ENCODE peak calls at places on chromosome 19, in nine cellular contexts. One of them, this sample, is unnamed.

GRCh38 chr19:4990306-4990705 is 21.4 kb downstream of the KDM4B start:
- DNase-seq in Peyer's patch: no peak
- DNase-seq in tibial nerve: no peak
- DNase-seq in uterus: no peak
- DNase-seq in A549: no peak
- DNase-seq in pancreas: no peak
- DNase-seq in GM23338: no peak
- DNase-seq in left ventricle myocardium inferior: no peak
- DNase-seq in heart right ventricle: no peak
- DNase-seq in this sample: no peak

GRCh38 chr19:12872941-12873890 is 8.0 kb downstream of the DNASE2 start:
- DNase-seq in A549: no peak
- DNase-seq in tibial nerve: no peak
- DNase-seq in pancreas: no peak
- DNase-seq in Peyer's patch: peak
- DNase-seq in heart right ventricle: no peak
- DNase-seq in left ventricle myocardium inferior: no peak
- DNase-seq in uterus: no peak
- DNase-seq in GM23338: peak
- DNase-seq in this sample: peak

GRCh38 chr19:54073829-54074228 is 7.3 kb downstream of the TARM1 start:
- DNase-seq in left ventricle myocardium inferior: no peak
- DNase-seq in uterus: no peak
- DNase-seq in tibial nerve: no peak
- DNase-seq in pancreas: no peak
- DNase-seq in GM23338: no peak
- DNase-seq in Peyer's patch: no peak
- DNase-seq in A549: no peak
- DNase-seq in heart right ventricle: no peak
- DNase-seq in this sample: no peak

GRCh38 chr19:13039211-13039789 is 44.0 kb downstream of the NFIX start:
- DNase-seq in A549: no peak
- DNase-seq in uterus: no peak
- DNase-seq in pancreas: no peak
- DNase-seq in tibial nerve: no peak
- DNase-seq in Peyer's patch: no peak
- DNase-seq in left ventricle myocardium inferior: no peak
- DNase-seq in GM23338: no peak
- DNase-seq in heart right ventricle: no peak
- DNase-seq in this sample: no peak

GRCh38 chr19:42069619-42070293 is at the start of gene GRIK5:
- DNase-seq in uterus: no peak
- DNase-seq in GM23338: peak
- DNase-seq in left ventricle myocardium inferior: no peak
- DNase-seq in tibial nerve: no peak
- DNase-seq in pancreas: no peak
- DNase-seq in Peyer's patch: no peak
- DNase-seq in heart right ventricle: no peak
- DNase-seq in A549: no peak
- DNase-seq in this sample: no peak

GRCh38 chr19:37059142-37059541 is 19.1 kb upstream of the ZNF420 start:
- DNase-seq in tibial nerve: no peak
- DNase-seq in pancreas: peak
- DNase-seq in A549: no peak
- DNase-seq in heart right ventricle: no peak
- DNase-seq in uterus: no peak
- DNase-seq in left ventricle myocardium inferior: no peak
- DNase-seq in GM23338: no peak
- DNase-seq in Peyer's patch: no peak
- DNase-seq in this sample: no peak

GRCh38 chr19:9535934-9536333 is 2.5 kb downstream of the ZNF426 start:
- DNase-seq in GM23338: no peak
- DNase-seq in Peyer's patch: no peak
- DNase-seq in A549: no peak
- DNase-seq in left ventricle myocardium inferior: no peak
- DNase-seq in heart right ventricle: no peak
- DNase-seq in pancreas: no peak
- DNase-seq in uterus: no peak
- DNase-seq in tibial nerve: no peak
- DNase-seq in this sample: no peak

GRCh38 chr19:55647732-55648656 is at the start of gene CCDC106:
- DNase-seq in pancreas: peak
- DNase-seq in heart right ventricle: peak
- DNase-seq in left ventricle myocardium inferior: peak
- DNase-seq in tibial nerve: peak
- DNase-seq in A549: peak
- DNase-seq in GM23338: peak
- DNase-seq in Peyer's patch: peak
- DNase-seq in uterus: peak
- DNase-seq in this sample: peak

GRCh38 chr19:38695832-38696732 is 48.2 kb downstream of the CAPN12 start:
- DNase-seq in pancreas: no peak
- DNase-seq in uterus: no peak
- DNase-seq in tibial nerve: no peak
- DNase-seq in left ventricle myocardium inferior: no peak
- DNase-seq in heart right ventricle: no peak
- DNase-seq in GM23338: no peak
- DNase-seq in A549: no peak
- DNase-seq in Peyer's patch: no peak
- DNase-seq in this sample: no peak

GRCh38 chr19:41868120-41868988 is 8.3 kb downstream of the RPS19 start:
- DNase-seq in pancreas: no peak
- DNase-seq in A549: no peak
- DNase-seq in uterus: no peak
- DNase-seq in heart right ventricle: no peak
- DNase-seq in GM23338: no peak
- DNase-seq in Peyer's patch: no peak
- DNase-seq in left ventricle myocardium inferior: no peak
- DNase-seq in tibial nerve: no peak
- DNase-seq in this sample: no peak

GRCh38 chr19:3283886-3284657 is 59.6 kb downstream of the CELF5 start:
- DNase-seq in left ventricle myocardium inferior: no peak
- DNase-seq in tibial nerve: no peak
- DNase-seq in GM23338: no peak
- DNase-seq in heart right ventricle: no peak
- DNase-seq in pancreas: no peak
- DNase-seq in A549: no peak
- DNase-seq in uterus: no peak
- DNase-seq in Peyer's patch: no peak
- DNase-seq in this sample: no peak
- H3K4me3 ChIP-seq in left ventricle myocardium inferior: no peak
- H3K4me3 ChIP-seq in tibial nerve: no peak
- H3K4me3 ChIP-seq in GM23338: peak
- H3K4me3 ChIP-seq in heart right ventricle: no peak
- H3K4me3 ChIP-seq in pancreas: peak
- H3K4me3 ChIP-seq in A549: peak
- H3K4me3 ChIP-seq in uterus: no peak
- H3K4me3 ChIP-seq in Peyer's patch: peak
- H3K4me3 ChIP-seq in this sample: no peak

GRCh38 chr19:788821-789472 is 8.3 kb upstream of the PTBP1 start:
- DNase-seq in pancreas: no peak
- DNase-seq in GM23338: peak
- DNase-seq in heart right ventricle: no peak
- DNase-seq in tibial nerve: no peak
- DNase-seq in Peyer's patch: no peak
- DNase-seq in left ventricle myocardium inferior: no peak
- DNase-seq in A549: no peak
- DNase-seq in uterus: no peak
- DNase-seq in this sample: no peak
- H3K27ac ChIP-seq in pancreas: no peak
- H3K27ac ChIP-seq in GM23338: peak
- H3K27ac ChIP-seq in heart right ventricle: peak
- H3K27ac ChIP-seq in tibial nerve: peak
- H3K27ac ChIP-seq in Peyer's patch: peak
- H3K27ac ChIP-seq in left ventricle myocardium inferior: peak
- H3K27ac ChIP-seq in A549: peak
- H3K27ac ChIP-seq in uterus: peak
- H3K27ac ChIP-seq in this sample: no peak

GRCh38 chr19:1672038-1672768 is 19.8 kb upstream of the TCF3 start:
- DNase-seq in pancreas: peak
- DNase-seq in left ventricle myocardium inferior: no peak
- DNase-seq in uterus: peak
- DNase-seq in tibial nerve: no peak
- DNase-seq in Peyer's patch: peak
- DNase-seq in heart right ventricle: peak
- DNase-seq in GM23338: peak
- DNase-seq in A549: peak
- DNase-seq in this sample: no peak
- TF ChIP-seq CTCF in pancreas: peak
- TF ChIP-seq CTCF in left ventricle myocardium inferior: peak
- TF ChIP-seq CTCF in uterus: peak
- TF ChIP-seq CTCF in tibial nerve: peak
- TF ChIP-seq CTCF in Peyer's patch: peak
- TF ChIP-seq CTCF in heart right ventricle: peak
- TF ChIP-seq CTCF in GM23338: peak
- TF ChIP-seq CTCF in A549: peak
- TF ChIP-seq CTCF in this sample: peak

DNA sequence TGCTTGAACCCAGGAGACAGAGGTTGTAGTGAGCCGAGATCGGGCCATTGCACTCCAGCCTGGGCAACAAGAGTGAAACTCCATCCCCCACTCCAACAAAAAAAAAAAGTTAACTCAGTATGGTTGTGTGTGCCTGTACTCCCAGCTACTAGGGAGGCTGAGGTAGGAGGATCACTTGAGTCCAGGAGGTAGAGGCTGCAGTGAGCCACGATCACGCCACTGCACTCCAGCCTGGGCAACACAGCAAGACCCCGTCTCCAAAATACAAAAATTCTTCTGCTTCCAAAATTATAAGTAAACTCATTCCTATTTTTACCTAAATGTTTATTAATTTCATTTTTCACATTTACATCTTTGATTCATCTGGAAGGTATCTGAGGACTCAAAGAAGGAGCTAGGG is 14.4 kb downstream of the PNMA8A start:
- DNase-seq in Peyer's patch: no peak
- DNase-seq in A549: no peak
- DNase-seq in heart right ventricle: no peak
- DNase-seq in GM23338: no peak
- DNase-seq in left ventricle myocardium inferior: no peak
- DNase-seq in uterus: no peak
- DNase-seq in pancreas: no peak
- DNase-seq in tibial nerve: no peak
- DNase-seq in this sample: no peak
- H3K4me3 ChIP-seq in Peyer's patch: no peak
- H3K4me3 ChIP-seq in A549: no peak
- H3K4me3 ChIP-seq in heart right ventricle: no peak
- H3K4me3 ChIP-seq in GM23338: no peak
- H3K4me3 ChIP-seq in left ventricle myocardium inferior: no peak
- H3K4me3 ChIP-seq in uterus: no peak
- H3K4me3 ChIP-seq in pancreas: no peak
- H3K4me3 ChIP-seq in tibial nerve: no peak
- H3K4me3 ChIP-seq in this sample: no peak

GRCh38 chr19:50190439-50190891 is 13.0 kb upstream of the MYH14 start:
- DNase-seq in uterus: no peak
- DNase-seq in GM23338: no peak
- DNase-seq in A549: no peak
- DNase-seq in left ventricle myocardium inferior: no peak
- DNase-seq in Peyer's patch: no peak
- DNase-seq in heart right ventricle: no peak
- DNase-seq in pancreas: no peak
- DNase-seq in tibial nerve: no peak
- DNase-seq in this sample: no peak
- H3K27ac ChIP-seq in uterus: no peak
- H3K27ac ChIP-seq in GM23338: no peak
- H3K27ac ChIP-seq in A549: no peak
- H3K27ac ChIP-seq in left ventricle myocardium inferior: peak
- H3K27ac ChIP-seq in Peyer's patch: peak
- H3K27ac ChIP-seq in heart right ventricle: no peak
- H3K27ac ChIP-seq in pancreas: no peak
- H3K27ac ChIP-seq in tibial nerve: peak
- H3K27ac ChIP-seq in this sample: no peak

GRCh38 chr19:58091251-58091995 is 6.6 kb downstream of the ZSCAN18 start:
- DNase-seq in A549: no peak
- DNase-seq in Peyer's patch: no peak
- DNase-seq in heart right ventricle: no peak
- DNase-seq in pancreas: no peak
- DNase-seq in uterus: no peak
- DNase-seq in GM23338: peak
- DNase-seq in left ventricle myocardium inferior: no peak
- DNase-seq in tibial nerve: no peak
- DNase-seq in this sample: no peak
- TF ChIP-seq CTCF in A549: no peak
- TF ChIP-seq CTCF in Peyer's patch: no peak
- TF ChIP-seq CTCF in heart right ventricle: no peak
- TF ChIP-seq CTCF in pancreas: no peak
- TF ChIP-seq CTCF in uterus: no peak
- TF ChIP-seq CTCF in GM23338: peak
- TF ChIP-seq CTCF in left ventricle myocardium inferior: no peak
- TF ChIP-seq CTCF in tibial nerve: no peak
- TF ChIP-seq CTCF in this sample: no peak

DNA sequence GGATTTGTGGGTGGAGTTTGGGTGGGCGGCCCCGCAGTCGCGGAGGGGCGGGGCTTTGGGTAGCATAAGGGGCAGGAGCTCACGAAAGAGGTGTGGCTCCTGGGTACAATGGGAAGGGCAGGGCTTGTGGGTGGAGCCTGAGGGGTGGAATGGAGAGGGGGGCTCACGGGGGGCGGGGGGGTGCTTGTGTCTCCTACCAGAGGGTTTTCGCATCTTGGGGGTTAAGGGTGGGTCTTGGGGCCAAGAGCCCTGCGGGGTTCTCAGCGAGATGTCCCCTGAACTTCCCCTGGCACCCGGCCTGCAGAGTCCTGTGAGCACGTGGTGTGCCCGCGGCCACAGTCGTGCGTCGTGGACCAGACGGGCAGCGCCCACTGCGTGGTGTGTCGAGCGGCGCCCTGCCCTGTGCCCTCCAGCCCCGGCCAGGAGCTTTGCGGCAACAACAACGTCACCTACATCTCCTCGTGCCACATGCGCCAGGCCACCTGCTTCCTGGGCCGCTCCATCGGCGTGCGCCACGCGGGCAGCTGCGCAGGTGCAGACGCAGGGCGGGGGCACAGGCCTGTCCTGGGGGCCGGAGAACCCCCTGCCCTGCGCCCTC is 4.9 kb downstream of the FSTL3 start:
- DNase-seq in tibial nerve: no peak
- DNase-seq in uterus: no peak
- DNase-seq in A549: no peak
- DNase-seq in left ventricle myocardium inferior: peak
- DNase-seq in heart right ventricle: peak
- DNase-seq in pancreas: peak
- DNase-seq in GM23338: peak
- DNase-seq in Peyer's patch: peak
- DNase-seq in this sample: peak
- H3K4me3 ChIP-seq in tibial nerve: peak
- H3K4me3 ChIP-seq in uterus: peak
- H3K4me3 ChIP-seq in A549: no peak
- H3K4me3 ChIP-seq in left ventricle myocardium inferior: peak
- H3K4me3 ChIP-seq in heart right ventricle: no peak
- H3K4me3 ChIP-seq in pancreas: no peak
- H3K4me3 ChIP-seq in GM23338: peak
- H3K4me3 ChIP-seq in Peyer's patch: peak
- H3K4me3 ChIP-seq in this sample: peak

GRCh38 chr19:6074709-6075403 is 35.4 kb downstream of the RFX2 start:
- DNase-seq in heart right ventricle: no peak
- DNase-seq in GM23338: no peak
- DNase-seq in Peyer's patch: no peak
- DNase-seq in pancreas: no peak
- DNase-seq in A549: no peak
- DNase-seq in tibial nerve: no peak
- DNase-seq in left ventricle myocardium inferior: no peak
- DNase-seq in uterus: no peak
- DNase-seq in this sample: no peak
- H3K27ac ChIP-seq in heart right ventricle: no peak
- H3K27ac ChIP-seq in GM23338: no peak
- H3K27ac ChIP-seq in Peyer's patch: peak
- H3K27ac ChIP-seq in pancreas: no peak
- H3K27ac ChIP-seq in A549: peak
- H3K27ac ChIP-seq in tibial nerve: peak
- H3K27ac ChIP-seq in left ventricle myocardium inferior: no peak
- H3K27ac ChIP-seq in uterus: peak
- H3K27ac ChIP-seq in this sample: no peak

This sample was measured in dorsolateral prefrontal cortex.